ENCODE peak calls at places on chromosomes 13 and 19, in five cellular contexts. W is HFF-Myc; E is activated CD4-positive, alpha-beta T cell treated with anti-CD3 and anti-CD28 coated beads, Interleukin-2, amount 50 U/mL, for 1 hour; L is fibroblast of pulmonary artery; H is lower lobe of right lung. F is an unnamed sample.

GRCh38 chr19:32041681-32042292 is 303.6 kb upstream of the ZNF507 start:
- DNase-seq in W (no peak), E (no peak), L (peak; percentile 43), H (no peak), F (no peak)

GRCh38 chr19:41957838-41958366 is 1.2 kb downstream of the RABAC1 start:
- DNase-seq in W (peak; percentile 57), E (no peak), L (peak; percentile 83), H (peak; percentile 81), F (peak; percentile 73)

GRCh38 chr19:5953034-5953589 is 24.8 kb downstream of the RANBP3 start:
- DNase-seq in W (no peak), E (no peak), L (peak; percentile 36), H (no peak), F (no peak)

GRCh38 chr19:29545866-29546582 is 20.2 kb downstream of the VSTM2B start:
- DNase-seq in W (no peak), E (no peak), L (no peak), H (no peak), F (no peak)

GRCh38 chr13:99432637-99433542 is 68.4 kb upstream of the TM9SF2 start:
- DNase-seq in W (no peak), E (peak; percentile 72), L (peak; percentile 58), H (peak; percentile 75), F (peak; percentile 67)

GRCh38 chr19:12825259-12826131 is 8.9 kb downstream of the RTBDN start:
- DNase-seq in W (no peak), E (no peak), L (no peak), H (no peak), F (peak; percentile 61)

GRCh38 chr19:5966215-5966614 is 11.7 kb downstream of the RANBP3 start:
- DNase-seq in W (no peak), E (no peak), L (peak; percentile 92), H (no peak), F (no peak)

GRCh38 chr13:75596657-75597182 is 39.4 kb upstream of the LMO7 start:
- DNase-seq in W (no peak), E (no peak), L (no peak), H (no peak), F (no peak)

GRCh38 chr19:47004012-47004465 is 15.6 kb upstream of the NPAS1 start:
- DNase-seq in W (no peak), E (no peak), L (no peak), H (no peak), F (no peak)

GRCh38 chr13:93462151-93462550 is 235.5 kb downstream of the GPC6 start:
- DNase-seq in W (no peak), E (no peak), L (no peak), H (no peak), F (no peak)

GRCh38 chr13:42812311-42812710 is 30.9 kb downstream of the FAM216B start:
- DNase-seq in W (no peak), E (no peak), L (no peak), H (no peak), F (no peak)

GRCh38 chr19:17088552-17088951 is 13.0 kb downstream of the MYO9B start:
- DNase-seq in W (no peak), E (no peak), L (no peak), H (no peak), F (no peak)

GRCh38 chr13:108214511-108215383 is 589 bp downstream of the LIG4 start:
- DNase-seq in W (no peak), E (no peak), L (no peak), H (peak; percentile 46), F (no peak)

GRCh38 chr19:31890230-31890629 is 455.2 kb upstream of the ZNF507 start:
- DNase-seq in W (no peak), E (no peak), L (no peak), H (no peak), F (no peak)

GRCh38 chr13:20390526-20391175 is 135.0 kb downstream of the CRYL1 start:
- DNase-seq in W (no peak), E (no peak), L (no peak), H (no peak), F (no peak)

GRCh38 chr13:44274838-44275237 is 98.8 kb upstream of the SERP2 start:
- DNase-seq in W (no peak), E (no peak), L (no peak), H (no peak), F (no peak)

GRCh38 chr13:21012841-21013681 is 48.3 kb downstream of the LATS2 start:
- DNase-seq in W (no peak), E (no peak), L (peak; percentile 58), H (no peak), F (no peak)

GRCh38 chr13:108734676-108735075 is 105.3 kb downstream of the MYO16 start:
- DNase-seq in W (no peak), E (no peak), L (no peak), H (no peak), F (no peak)

GRCh38 chr19:16115309-16116039 is 3.8 kb downstream of the RAB8A start:
- DNase-seq in W (no peak), E (no peak), L (no peak), H (no peak), F (no peak)